ENCODE peak calls at places on chromosomes 2 and 18, in five cellular contexts. E, X, H, S and Q are unnamed samples. For H3K27me3 and H3K4me1, the result is how much of the 10 kb centered on the place peaks cover.

GRCh38 chr18:72100465-72100864 is 443.7 kb downstream of the CBLN2 start:
- DNase-seq in E (no peak), X (no peak), H (no peak), S (no peak), Q (no peak)

GRCh38 chr2:11160731-11161455 is 5.6 kb downstream of the SLC66A3 start:
- DNase-seq in E (no peak), X (no peak), H (peak), S (peak), Q (no peak)

GRCh38 chr2:7379799-7380198 is 462.6 kb downstream of the RNF144A start:
- DNase-seq in E (no peak), X (no peak), H (no peak), S (no peak), Q (no peak)

GRCh38 chr2:239394346-239394945 is 6.4 kb downstream of the HDAC4 start:
- DNase-seq in E (no peak), X (no peak), H (no peak), S (peak), Q (no peak)

GRCh38 chr2:232588031-232588430 is 37.5 kb downstream of the EIF4E2 start:
- DNase-seq in E (no peak), X (no peak), H (no peak), S (no peak), Q (no peak)

GRCh38 chr2:96798733-96799622 is 17.1 kb upstream of the CNNM3 start:
- DNase-seq in E (peak), X (no peak), H (no peak), S (peak), Q (no peak)

GRCh38 chr2:555164-555922 is 121.9 kb downstream of the TMEM18 start:
- DNase-seq in E (no peak), X (no peak), H (no peak), S (no peak), Q (no peak)

GRCh38 chr2:186201371-186201770 is 284.7 kb upstream of the ZC3H15 start:
- DNase-seq in E (no peak), X (no peak), H (no peak), S (no peak), Q (no peak)

GRCh38 chr2:112809112-112809511 is 24.8 kb upstream of the IL1A start:
- DNase-seq in E (no peak), X (no peak), H (no peak), S (no peak), Q (no peak)

GRCh38 chr18:9147440-9148238 is 11.1 kb downstream of the ANKRD12 start:
- DNase-seq in E (no peak), X (no peak), H (peak), S (no peak), Q (no peak)

GRCh38 chr2:20062615-20063545 is 11.5 kb upstream of the LAPTM4A start:
- DNase-seq in E (no peak), X (peak), H (no peak), S (no peak), Q (no peak)

GRCh38 chr2:71538656-71539265 is 85.4 kb downstream of the DYSF start:
- DNase-seq in E (no peak), X (no peak), H (no peak), S (no peak), Q (no peak)

GRCh38 chr2:239376351-239376750 is 24.5 kb downstream of the HDAC4 start:
- DNase-seq in E (peak), X (no peak), H (no peak), S (peak), Q (no peak)

GRCh38 chr2:142041105-142041504 is 89.7 kb downstream of the LRP1B start:
- DNase-seq in E (no peak), X (no peak), H (no peak), S (no peak), Q (no peak)

GRCh38 chr2:160687629-160688028 is 194.0 kb upstream of the RBMS1 start:
- DNase-seq in E (no peak), X (no peak), H (no peak), S (no peak), Q (no peak)

GRCh38 chr18:50388988-50389387 is 14.1 kb downstream of the SKA1 start:
- DNase-seq in E (no peak), X (no peak), H (no peak), S (no peak), Q (no peak)

GRCh38 chr2:133346654-133347053 is 221.6 kb downstream of the NCKAP5 start:
- DNase-seq in E (no peak), X (no peak), H (no peak), S (no peak), Q (no peak)

GRCh38 chr2:239349448-239350135 is 51.2 kb downstream of the HDAC4 start:
- DNase-seq in E (no peak), X (no peak), H (no peak), S (no peak), Q (no peak)

GRCh38 chr2:38788306-38788705 is 10.3 kb downstream of the GEMIN6 start:
- DNase-seq in E (no peak), X (no peak), H (no peak), S (no peak), Q (no peak)

GRCh38 chr2:232219496-232219870 is 159.1 kb upstream of the ALPP start:
- DNase-seq in E (no peak), X (no peak), H (peak), S (no peak), Q (no peak)

GRCh38 chr2:219350938-219351280 is 18.4 kb upstream of the RESP18 start:
- DNase-seq in E (no peak), X (no peak), H (no peak), S (no peak), Q (no peak)

GRCh38 chr2:176934869-176935415 is 277.7 kb upstream of the HNRNPA3 start:
- DNase-seq in E (no peak), X (no peak), H (no peak), S (no peak), Q (no peak)

GRCh38 chr2:216242365-216242764 is 129.9 kb downstream of the MARCHF4 start:
- DNase-seq in E (no peak), X (no peak), H (no peak), S (no peak), Q (no peak)

GRCh38 chr18:36634573-36635216 is 194.1 kb downstream of the TPGS2 start:
- DNase-seq in E (no peak), X (no peak), H (no peak), S (no peak), Q (no peak)

GRCh38 chr2:110770696-110771425 is 38.5 kb downstream of the ACOXL start:
- DNase-seq in E (no peak), X (peak), H (no peak), S (no peak), Q (no peak)

GRCh38 chr2:236338495-236339184 is 74.4 kb upstream of the ASB18 start:
- DNase-seq in E (peak), X (no peak), H (no peak), S (no peak), Q (peak)

GRCh38 chr2:144524190-144524957 is 4.5 kb upstream of the ZEB2 start:
- DNase-seq in E (peak), X (peak), H (no peak), S (peak), Q (peak)

GRCh38 chr2:28619213-28620196 is 123.6 kb downstream of the PLB1 start:
- DNase-seq in E (no peak), X (no peak), H (no peak), S (peak), Q (no peak)
- H3K27ac ChIP-seq in E (peak), X (peak), H (no peak), S (peak), Q (no peak)

DNA sequence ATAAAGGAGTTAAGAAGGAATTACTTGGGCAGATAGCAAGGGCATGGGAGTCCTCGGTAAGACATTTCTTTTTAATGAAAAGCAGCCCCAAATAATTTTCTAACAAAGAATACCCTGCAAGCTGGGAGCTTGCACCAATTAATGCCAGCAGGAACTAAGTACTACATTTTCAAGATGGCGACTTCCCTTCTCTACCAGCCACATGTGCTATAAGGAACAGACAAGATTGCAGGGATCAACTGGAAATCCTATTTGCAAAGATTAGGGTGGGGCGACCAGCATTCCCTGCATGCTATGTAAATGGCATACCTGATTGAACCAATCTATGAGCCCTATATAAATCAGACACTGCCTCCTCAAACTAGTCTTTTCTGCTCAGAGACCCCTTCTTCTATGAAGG is 827.5 kb downstream of the ADCYAP1 start:
- DNase-seq in E (no peak), X (no peak), H (no peak), S (no peak), Q (no peak)
- H3K27me3 ChIP-seq in E (under half), X (under half), H (under half), S (under half), Q (under half)

GRCh38 chr2:40284797-40285196 is 167.1 kb downstream of the SLC8A1 start:
- DNase-seq in E (no peak), X (no peak), H (no peak), S (no peak), Q (no peak)

GRCh38 chr2:40279479-40279878 is 172.4 kb downstream of the SLC8A1 start:
- DNase-seq in E (no peak), X (no peak), H (no peak), S (no peak), Q (no peak)

GRCh38 chr2:40283111-40283909 is 168.6 kb downstream of the SLC8A1 start:
- DNase-seq in E (no peak), X (no peak), H (no peak), S (no peak), Q (no peak)

GRCh38 chr2:40281021-40281940 is 170.6 kb downstream of the SLC8A1 start:
- DNase-seq in E (no peak), X (no peak), H (peak), S (no peak), Q (no peak)

DNA sequence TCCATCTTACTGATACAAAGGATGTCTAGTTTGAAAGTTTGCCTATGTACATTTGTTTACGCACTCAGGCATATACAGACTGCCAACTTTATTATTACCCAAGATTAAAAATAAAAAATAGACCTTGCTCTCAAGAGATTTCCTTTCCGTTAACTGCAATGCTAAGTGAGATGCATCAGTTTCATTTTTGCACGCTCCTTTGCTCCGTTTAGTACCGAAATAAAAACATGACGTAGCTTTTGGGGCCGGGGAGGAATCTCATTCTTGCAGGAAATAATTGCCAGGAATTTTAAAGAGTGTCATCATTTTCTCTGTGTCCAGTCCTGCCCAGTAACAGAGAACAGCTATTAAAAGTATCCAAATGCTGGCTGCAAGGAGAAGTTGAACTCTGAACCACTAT is 169.5 kb downstream of the SLC8A1 start:
- DNase-seq in E (no peak), X (no peak), H (no peak), S (no peak), Q (no peak)
- H3K4me1 ChIP-seq in E (under half), X (half or more), H (under half), S (under half), Q (half or more)

GRCh38 chr2:190340369-190340768 is 3.0 kb upstream of the INPP1 start:
- DNase-seq in E (no peak), X (no peak), H (no peak), S (no peak), Q (no peak)

GRCh38 chr2:190342601-190343000 is 788 bp upstream of the INPP1 start:
- DNase-seq in E (no peak), X (no peak), H (no peak), S (no peak), Q (no peak)

GRCh38 chr2:190344275-190344827 is 962 bp downstream of the INPP1 start:
- DNase-seq in E (no peak), X (peak), H (peak), S (no peak), Q (peak)

GRCh38 chr2:190343500-190344274 is at the start of gene INPP1:
- DNase-seq in E (peak), X (peak), H (peak), S (peak), Q (peak)

DNA sequence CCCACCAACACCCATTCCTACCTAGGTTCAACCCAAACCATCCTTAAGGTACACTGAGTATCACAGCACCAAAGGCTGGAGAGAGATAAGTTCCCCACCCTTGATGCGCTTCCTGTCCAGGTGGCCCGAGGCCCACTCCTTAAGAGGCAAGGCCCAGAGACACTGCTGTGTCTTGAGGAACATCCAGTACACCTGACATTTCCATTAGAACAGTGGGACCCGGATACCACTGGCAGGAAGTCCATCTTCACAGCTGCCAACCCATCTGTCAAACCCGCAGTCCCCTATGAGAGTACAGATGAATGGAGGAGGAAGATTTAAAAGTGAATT is 254 bp upstream of the INPP1 start:
- DNase-seq in E (no peak), X (no peak), H (no peak), S (no peak), Q (no peak)
- H3K27ac ChIP-seq in E (peak), X (peak), H (no peak), S (peak), Q (peak)

GRCh38 chr18:79786781-79787526 is 10.8 kb upstream of the KCNG2 start:
- DNase-seq in E (peak), X (no peak), H (no peak), S (peak), Q (no peak)

GRCh38 chr18:79784071-79784913 is 13.4 kb upstream of the KCNG2 start:
- DNase-seq in E (peak), X (no peak), H (no peak), S (peak), Q (no peak)

GRCh38 chr18:79786304-79786703 is 11.4 kb upstream of the KCNG2 start:
- DNase-seq in E (peak), X (no peak), H (no peak), S (peak), Q (no peak)

GRCh38 chr18:79784965-79785770 is 12.6 kb upstream of the KCNG2 start:
- DNase-seq in E (peak), X (no peak), H (no peak), S (peak), Q (no peak)

DNA sequence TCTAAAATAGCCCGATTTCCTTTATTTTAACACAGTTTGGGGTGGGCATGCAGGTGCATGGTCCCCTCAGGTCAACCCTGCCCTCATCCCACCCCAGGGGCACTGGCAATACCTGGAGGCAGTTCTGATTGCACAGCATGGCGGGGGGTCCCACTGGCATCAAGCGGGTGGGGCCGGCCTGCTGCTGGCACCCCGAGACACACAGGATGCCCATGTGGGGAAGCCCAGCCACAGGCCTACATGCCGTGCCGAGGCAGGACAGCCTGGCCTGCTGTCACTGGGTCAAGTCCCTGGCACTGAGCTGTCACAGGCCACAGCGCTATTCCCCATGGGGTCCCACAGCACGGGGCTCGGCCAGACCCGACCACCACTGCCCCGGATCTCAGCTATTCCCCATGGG is 11.9 kb upstream of the KCNG2 start:
- DNase-seq in E (peak), X (no peak), H (no peak), S (peak), Q (no peak)
- H3K27me3 ChIP-seq in E (half or more), X (half or more), H (under half), S (under half), Q (under half)

GRCh38 chr18:79395761-79396404 is at the start of gene NFATC1:
- DNase-seq in E (peak), X (peak), H (no peak), S (peak), Q (peak)
- H3K4me1 ChIP-seq in E (under half), X (under half), H (under half), S (half or more), Q (under half)